ENCODE peak calls at places on chromosomes 13 and 19, in eight cellular contexts. M, F, W, N, O, H, Q and J are unnamed samples.

GRCh38 chr19:38661166-38661565 is 13.7 kb downstream of the ACTN4 start:
- DNase-seq in M (no peak), F (no peak), W (no peak), N (no peak), O (no peak), H (peak), Q (no peak), J (no peak)

GRCh38 chr13:67231481-67231940 is 1.4 kb upstream of the PCDH9 start:
- DNase-seq in M (no peak), F (no peak), W (peak), N (no peak), O (no peak), H (no peak), Q (no peak), J (no peak)

GRCh38 chr13:113962386-113962785 is 11.5 kb downstream of the C13orf46 start:
- DNase-seq in M (peak), F (no peak), W (no peak), N (no peak), O (no peak), H (no peak), Q (no peak), J (no peak)

GRCh38 chr19:3192228-3192635 is 6.5 kb downstream of the NCLN start:
- DNase-seq in M (no peak), F (no peak), W (no peak), N (no peak), O (no peak), H (no peak), Q (no peak), J (no peak)

GRCh38 chr19:2113436-2114211 is 16.9 kb downstream of the IZUMO4 start:
- DNase-seq in M (no peak), F (no peak), W (no peak), N (no peak), O (no peak), H (no peak), Q (no peak), J (no peak)

GRCh38 chr19:8600816-8601215 is 9.7 kb downstream of the ADAMTS10 start:
- DNase-seq in M (no peak), F (no peak), W (no peak), N (no peak), O (no peak), H (no peak), Q (no peak), J (no peak)

GRCh38 chr19:14248578-14249011 is 42.6 kb upstream of the ADGRL1 start:
- DNase-seq in M (peak), F (peak), W (peak), N (peak), O (peak), H (peak), Q (peak), J (no peak)

GRCh38 chr13:113941571-113942191 is 32.2 kb downstream of the C13orf46 start:
- DNase-seq in M (no peak), F (no peak), W (no peak), N (no peak), O (no peak), H (peak), Q (no peak), J (no peak)

GRCh38 chr19:15299568-15300409 is 32.5 kb downstream of the BRD4 start:
- DNase-seq in M (no peak), F (no peak), W (no peak), N (no peak), O (no peak), H (peak), Q (no peak), J (no peak)

GRCh38 chr19:46616631-46617322 is 8.1 kb downstream of the PTGIR start:
- DNase-seq in M (no peak), F (peak), W (peak), N (no peak), O (no peak), H (peak), Q (peak), J (peak)

GRCh38 chr13:42924290-42924803 is 67.7 kb downstream of the EPSTI1 start:
- DNase-seq in M (no peak), F (no peak), W (no peak), N (no peak), O (no peak), H (no peak), Q (no peak), J (no peak)

GRCh38 chr19:55526216-55527196 is 10.4 kb downstream of the SBK2 start:
- DNase-seq in M (no peak), F (no peak), W (no peak), N (no peak), O (no peak), H (peak), Q (no peak), J (peak)

GRCh38 chr13:52779028-52779612 is 39.5 kb upstream of the CNMD start:
- DNase-seq in M (no peak), F (no peak), W (no peak), N (no peak), O (no peak), H (no peak), Q (peak), J (no peak)

GRCh38 chr19:47697863-47698609 is 15.2 kb upstream of the EHD2 start:
- DNase-seq in M (peak), F (peak), W (peak), N (peak), O (peak), H (peak), Q (peak), J (peak)

GRCh38 chr19:39183100-39183499 is 13.7 kb upstream of the NCCRP1 start:
- DNase-seq in M (no peak), F (no peak), W (no peak), N (no peak), O (no peak), H (no peak), Q (no peak), J (no peak)

GRCh38 chr19:16920816-16921529 is 32.2 kb downstream of the F2RL3 start:
- DNase-seq in M (no peak), F (no peak), W (peak), N (no peak), O (no peak), H (peak), Q (no peak), J (peak)

GRCh38 chr13:79786176-79786575 is 305.2 kb downstream of the NDFIP2 start:
- DNase-seq in M (no peak), F (no peak), W (no peak), N (no peak), O (no peak), H (no peak), Q (no peak), J (no peak)

GRCh38 chr13:107421951-107422350 is 793.4 kb downstream of the LIG4 start:
- DNase-seq in M (no peak), F (no peak), W (no peak), N (no peak), O (no peak), H (no peak), Q (no peak), J (no peak)

GRCh38 chr13:59823495-59823894 is 340.2 kb downstream of the DIAPH3 start:
- DNase-seq in M (no peak), F (no peak), W (no peak), N (no peak), O (no peak), H (peak), Q (no peak), J (peak)

GRCh38 chr13:52158629-52159158 is 703 bp downstream of the NEK3 start:
- DNase-seq in M (peak), F (no peak), W (peak), N (no peak), O (peak), H (peak), Q (no peak), J (no peak)

GRCh38 chr13:113497217-113497616 is 6.7 kb upstream of the DCUN1D2 start:
- DNase-seq in M (no peak), F (no peak), W (no peak), N (no peak), O (no peak), H (no peak), Q (no peak), J (no peak)

GRCh38 chr19:7507884-7508283 is 8.0 kb upstream of the ZNF358 start:
- DNase-seq in M (peak), F (peak), W (peak), N (no peak), O (no peak), H (peak), Q (peak), J (peak)

GRCh38 chr13:22316494-22317025 is 645.7 kb downstream of the FGF9 start:
- DNase-seq in M (no peak), F (no peak), W (no peak), N (no peak), O (no peak), H (no peak), Q (no peak), J (no peak)

GRCh38 chr19:51122112-51122981 is 2.4 kb upstream of the SIGLEC9 start:
- DNase-seq in M (no peak), F (no peak), W (no peak), N (no peak), O (no peak), H (no peak), Q (no peak), J (no peak)

GRCh38 chr19:53696951-53697350 is 65.2 kb downstream of the DPRX start:
- DNase-seq in M (no peak), F (peak), W (no peak), N (no peak), O (no peak), H (no peak), Q (no peak), J (no peak)

GRCh38 chr13:98325724-98326123 is 148.7 kb upstream of the RNF113B start:
- DNase-seq in M (no peak), F (peak), W (no peak), N (no peak), O (no peak), H (no peak), Q (no peak), J (no peak)

GRCh38 chr19:40755248-40755624 is 4.2 kb downstream of the SNRPA start:
- DNase-seq in M (no peak), F (no peak), W (no peak), N (no peak), O (no peak), H (no peak), Q (no peak), J (no peak)

GRCh38 chr13:43408274-43408673 is 378.5 kb downstream of the ENOX1 start:
- DNase-seq in M (no peak), F (no peak), W (no peak), N (no peak), O (no peak), H (no peak), Q (no peak), J (no peak)

GRCh38 chr19:10805075-10805757 is 30.8 kb downstream of the TMED1 start:
- DNase-seq in M (no peak), F (no peak), W (no peak), N (no peak), O (no peak), H (no peak), Q (no peak), J (no peak)